ENCODE peak calls at places on chromosomes 6 and 20, in six cellular contexts. X, B, U, O, C and P are unnamed samples.

GRCh38 chr6:2857580-2858337 is 16.1 kb upstream of the SERPINB1 start:
- DNase-seq in X (peak; percentile 84), B (peak; percentile 74), U (peak; percentile 86), O (no peak), C (no peak), P (peak; percentile 82)

GRCh38 chr6:33827546-33828451 is 24.0 kb upstream of the MLN start:
- DNase-seq in X (no peak), B (no peak), U (no peak), O (no peak), C (no peak), P (no peak)

GRCh38 chr6:162560891-162561290 is 166.7 kb downstream of the PRKN start:
- DNase-seq in X (no peak), B (no peak), U (no peak), O (no peak), C (no peak), P (no peak)

GRCh38 chr20:50302463-50303041 is 111.9 kb downstream of the CEBPB start:
- DNase-seq in X (peak; percentile 55), B (no peak), U (no peak), O (no peak), C (no peak), P (no peak)

GRCh38 chr6:4902363-4902762 is 101.5 kb downstream of the RPP40 start:
- DNase-seq in X (no peak), B (no peak), U (no peak), O (no peak), C (no peak), P (no peak)

GRCh38 chr6:54282186-54282585 is 26.1 kb upstream of the TINAG start:
- DNase-seq in X (peak; percentile 61), B (no peak), U (peak; percentile 96), O (no peak), C (no peak), P (peak; percentile 72)

GRCh38 chr20:58710481-58711265 is 18.1 kb downstream of the NPEPL1 start:
- DNase-seq in X (no peak), B (peak; percentile 16), U (no peak), O (no peak), C (no peak), P (no peak)

GRCh38 chr6:105226598-105227291 is 46.9 kb upstream of the POPDC3 start:
- DNase-seq in X (peak; percentile 19), B (no peak), U (peak; percentile 49), O (no peak), C (no peak), P (peak; percentile 73)

GRCh38 chr20:49685161-49685601 is 28.5 kb downstream of the B4GALT5 start:
- DNase-seq in X (no peak), B (no peak), U (no peak), O (peak; percentile 28), C (no peak), P (peak; percentile 59)

GRCh38 chr6:106508836-106509235 is 120.5 kb downstream of the RTN4IP1 start:
- DNase-seq in X (peak; percentile 37), B (no peak), U (no peak), O (no peak), C (no peak), P (peak; percentile 90)

GRCh38 chr6:68196645-68197044 is 438.4 kb upstream of the ADGRB3 start:
- DNase-seq in X (peak; percentile 54), B (no peak), U (peak; percentile 19), O (no peak), C (no peak), P (peak; percentile 53)

GRCh38 chr6:21115111-21115510 is 478.4 kb upstream of the SOX4 start:
- DNase-seq in X (peak; percentile 51), B (no peak), U (no peak), O (no peak), C (no peak), P (peak; percentile 57)

GRCh38 chr20:58630063-58630462 is 21.0 kb upstream of the STX16 start:
- DNase-seq in X (peak; percentile 78), B (no peak), U (peak; percentile 92), O (no peak), C (no peak), P (peak; percentile 42)

GRCh38 chr6:81842254-81842653 is 89.8 kb upstream of the TENT5A start:
- DNase-seq in X (no peak), B (no peak), U (no peak), O (no peak), C (no peak), P (no peak)

GRCh38 chr6:124372076-124372475 is 568.4 kb downstream of the NKAIN2 start:
- DNase-seq in X (peak; percentile 0), B (no peak), U (no peak), O (no peak), C (no peak), P (peak; percentile 59)

GRCh38 chr6:7124631-7125030 is 16.9 kb downstream of the RREB1 start:
- DNase-seq in X (peak; percentile 33), B (no peak), U (no peak), O (no peak), C (no peak), P (peak; percentile 32)

GRCh38 chr20:17878912-17879602 is 89.5 kb downstream of the SNX5 start:
- DNase-seq in X (no peak), B (no peak), U (peak; percentile 9), O (no peak), C (no peak), P (no peak)

GRCh38 chr20:50189681-50190250 is 864 bp upstream of the CEBPB start:
- DNase-seq in X (no peak), B (peak; percentile 58), U (peak; percentile 29), O (no peak), C (no peak), P (no peak)

GRCh38 chr6:1612386-1612893 is 2.7 kb downstream of the FOXC1 start:
- DNase-seq in X (no peak), B (no peak), U (no peak), O (no peak), C (no peak), P (no peak)

GRCh38 chr6:134741193-134741521 is 208.7 kb downstream of the ALDH8A1 start:
- DNase-seq in X (no peak), B (no peak), U (no peak), O (no peak), C (no peak), P (no peak)